ENCODE peak calls at places on chromosomes 1 and 21, in six cellular contexts. One of them, this sample, is unnamed.

GRCh38 chr1:79388694-79389361 is 382.3 kb upstream of the ADGRL4 start:
- DNase-seq in upper lobe of left lung: no peak
- DNase-seq in transverse colon: no peak
- DNase-seq in omental fat pad: no peak
- DNase-seq in MM.1S: no peak
- DNase-seq in BJ: no peak
- DNase-seq in this sample: no peak

GRCh38 chr1:19336543-19336942 is 24.4 kb downstream of the SLC66A1 start:
- DNase-seq in upper lobe of left lung: no peak
- DNase-seq in omental fat pad: no peak
- DNase-seq in transverse colon: no peak
- DNase-seq in BJ: no peak
- DNase-seq in MM.1S: no peak
- DNase-seq in this sample: no peak

GRCh38 chr1:167344605-167345385 is 124.1 kb downstream of the POU2F1 start:
- DNase-seq in MM.1S: no peak
- DNase-seq in BJ: no peak
- DNase-seq in transverse colon: no peak
- DNase-seq in omental fat pad: no peak
- DNase-seq in upper lobe of left lung: no peak
- DNase-seq in this sample: no peak

GRCh38 chr21:39330001-39330400 is 16.6 kb upstream of the BRWD1 start:
- DNase-seq in MM.1S: no peak
- DNase-seq in upper lobe of left lung: no peak
- DNase-seq in BJ: no peak
- DNase-seq in omental fat pad: no peak
- DNase-seq in transverse colon: no peak
- DNase-seq in this sample: no peak

GRCh38 chr1:28803662-28804061 is 8.3 kb upstream of the OPRD1 start:
- DNase-seq in upper lobe of left lung: no peak
- DNase-seq in transverse colon: no peak
- DNase-seq in omental fat pad: no peak
- DNase-seq in MM.1S: no peak
- DNase-seq in BJ: no peak
- DNase-seq in this sample: no peak

GRCh38 chr21:45361033-45361997 is 43.6 kb upstream of the COL18A1 start:
- DNase-seq in upper lobe of left lung: no peak
- DNase-seq in transverse colon: no peak
- DNase-seq in MM.1S: no peak
- DNase-seq in omental fat pad: no peak
- DNase-seq in BJ: no peak
- DNase-seq in this sample: no peak

GRCh38 chr1:37485902-37486679 is 11.7 kb downstream of the ZC3H12A start:
- DNase-seq in MM.1S: no peak
- DNase-seq in omental fat pad: no peak
- DNase-seq in upper lobe of left lung: no peak
- DNase-seq in BJ: no peak
- DNase-seq in transverse colon: no peak
- DNase-seq in this sample: no peak

GRCh38 chr1:18703041-18703621 is 72.5 kb downstream of the PAX7 start:
- DNase-seq in BJ: no peak
- DNase-seq in MM.1S: no peak
- DNase-seq in omental fat pad: no peak
- DNase-seq in upper lobe of left lung: no peak
- DNase-seq in transverse colon: no peak
- DNase-seq in this sample: no peak

GRCh38 chr1:37682334-37682987 is 9.9 kb upstream of the CDCA8 start:
- DNase-seq in MM.1S: peak
- DNase-seq in omental fat pad: peak
- DNase-seq in transverse colon: peak
- DNase-seq in upper lobe of left lung: peak
- DNase-seq in BJ: no peak
- DNase-seq in this sample: peak

GRCh38 chr1:81819613-81820012 is 18.9 kb downstream of the ADGRL2 start:
- DNase-seq in BJ: no peak
- DNase-seq in omental fat pad: no peak
- DNase-seq in transverse colon: no peak
- DNase-seq in upper lobe of left lung: no peak
- DNase-seq in MM.1S: no peak
- DNase-seq in this sample: no peak

GRCh38 chr1:41936107-41936506 is 17.4 kb upstream of the HIVEP3 start:
- DNase-seq in omental fat pad: no peak
- DNase-seq in upper lobe of left lung: no peak
- DNase-seq in MM.1S: no peak
- DNase-seq in transverse colon: no peak
- DNase-seq in BJ: no peak
- DNase-seq in this sample: no peak

GRCh38 chr1:6342031-6342430 is 51.5 kb downstream of the ACOT7 start:
- DNase-seq in omental fat pad: no peak
- DNase-seq in MM.1S: no peak
- DNase-seq in BJ: no peak
- DNase-seq in upper lobe of left lung: no peak
- DNase-seq in transverse colon: no peak
- DNase-seq in this sample: no peak

GRCh38 chr1:218874313-218874712 is 299.4 kb upstream of the LYPLAL1 start:
- DNase-seq in MM.1S: peak
- DNase-seq in transverse colon: no peak
- DNase-seq in omental fat pad: no peak
- DNase-seq in BJ: no peak
- DNase-seq in upper lobe of left lung: no peak
- DNase-seq in this sample: no peak

GRCh38 chr1:232510367-232511110 is 119.4 kb downstream of the SIPA1L2 start:
- DNase-seq in MM.1S: no peak
- DNase-seq in omental fat pad: no peak
- DNase-seq in BJ: no peak
- DNase-seq in transverse colon: no peak
- DNase-seq in upper lobe of left lung: no peak
- DNase-seq in this sample: no peak

GRCh38 chr1:20725189-20726106 is 7.1 kb downstream of the SH2D5 start:
- DNase-seq in transverse colon: no peak
- DNase-seq in upper lobe of left lung: no peak
- DNase-seq in MM.1S: no peak
- DNase-seq in BJ: no peak
- DNase-seq in omental fat pad: no peak
- DNase-seq in this sample: no peak

GRCh38 chr1:174960362-174960761 is 39.4 kb upstream of the CACYBP start:
- DNase-seq in MM.1S: no peak
- DNase-seq in BJ: no peak
- DNase-seq in omental fat pad: no peak
- DNase-seq in upper lobe of left lung: no peak
- DNase-seq in transverse colon: no peak
- DNase-seq in this sample: no peak

GRCh38 chr1:174965006-174965971 is 34.5 kb upstream of the CACYBP start:
- DNase-seq in upper lobe of left lung: peak
- DNase-seq in transverse colon: peak
- DNase-seq in MM.1S: peak
- DNase-seq in BJ: no peak
- DNase-seq in omental fat pad: no peak
- DNase-seq in this sample: no peak

GRCh38 chr1:174966000-174966572 is 33.7 kb upstream of the CACYBP start:
- DNase-seq in omental fat pad: no peak
- DNase-seq in MM.1S: no peak
- DNase-seq in upper lobe of left lung: no peak
- DNase-seq in BJ: no peak
- DNase-seq in transverse colon: no peak
- DNase-seq in this sample: no peak

GRCh38 chr1:174964261-174964984 is 35.3 kb upstream of the CACYBP start:
- DNase-seq in upper lobe of left lung: peak
- DNase-seq in BJ: no peak
- DNase-seq in omental fat pad: no peak
- DNase-seq in MM.1S: peak
- DNase-seq in transverse colon: no peak
- DNase-seq in this sample: no peak

GRCh38 chr1:174963547-174964125 is 36.1 kb upstream of the CACYBP start:
- DNase-seq in omental fat pad: no peak
- DNase-seq in upper lobe of left lung: no peak
- DNase-seq in transverse colon: peak
- DNase-seq in MM.1S: peak
- DNase-seq in BJ: no peak
- DNase-seq in this sample: no peak
- TF ChIP-seq CTCF in omental fat pad: no peak
- TF ChIP-seq CTCF in upper lobe of left lung: no peak
- TF ChIP-seq CTCF in transverse colon: no peak
- TF ChIP-seq CTCF in MM.1S: no peak
- TF ChIP-seq CTCF in BJ: no peak
- TF ChIP-seq CTCF in this sample: no peak

GRCh38 chr1:227447531-227447990 is 115.8 kb upstream of the ZNF678 start:
- DNase-seq in omental fat pad: no peak
- DNase-seq in BJ: no peak
- DNase-seq in transverse colon: no peak
- DNase-seq in MM.1S: no peak
- DNase-seq in upper lobe of left lung: no peak
- DNase-seq in this sample: no peak
- TF ChIP-seq CTCF in omental fat pad: no peak
- TF ChIP-seq CTCF in BJ: peak
- TF ChIP-seq CTCF in transverse colon: no peak
- TF ChIP-seq CTCF in MM.1S: no peak
- TF ChIP-seq CTCF in upper lobe of left lung: no peak
- TF ChIP-seq CTCF in this sample: no peak

GRCh38 chr1:70866522-70867256 is 180.9 kb downstream of the PTGER3 start:
- DNase-seq in MM.1S: no peak
- DNase-seq in upper lobe of left lung: no peak
- DNase-seq in transverse colon: no peak
- DNase-seq in BJ: no peak
- DNase-seq in omental fat pad: no peak
- DNase-seq in this sample: no peak
- TF ChIP-seq CTCF in MM.1S: no peak
- TF ChIP-seq CTCF in upper lobe of left lung: no peak
- TF ChIP-seq CTCF in transverse colon: no peak
- TF ChIP-seq CTCF in BJ: no peak
- TF ChIP-seq CTCF in omental fat pad: no peak
- TF ChIP-seq CTCF in this sample: no peak

GRCh38 chr1:201945157-201945556 is 1.2 kb downstream of the LMOD1 start:
- DNase-seq in transverse colon: no peak
- DNase-seq in omental fat pad: no peak
- DNase-seq in BJ: no peak
- DNase-seq in MM.1S: no peak
- DNase-seq in upper lobe of left lung: no peak
- DNase-seq in this sample: no peak

GRCh38 chr1:201949491-201949890 is 3.1 kb upstream of the LMOD1 start:
- DNase-seq in MM.1S: peak
- DNase-seq in upper lobe of left lung: no peak
- DNase-seq in omental fat pad: no peak
- DNase-seq in transverse colon: no peak
- DNase-seq in BJ: no peak
- DNase-seq in this sample: no peak

GRCh38 chr1:201946224-201946908 is at the start of gene LMOD1:
- DNase-seq in MM.1S: no peak
- DNase-seq in BJ: peak
- DNase-seq in transverse colon: peak
- DNase-seq in omental fat pad: peak
- DNase-seq in upper lobe of left lung: peak
- DNase-seq in this sample: no peak

GRCh38 chr1:201945863-201946223 is 505 bp downstream of the LMOD1 start:
- DNase-seq in transverse colon: no peak
- DNase-seq in BJ: no peak
- DNase-seq in MM.1S: no peak
- DNase-seq in omental fat pad: no peak
- DNase-seq in upper lobe of left lung: no peak
- DNase-seq in this sample: no peak

DNA sequence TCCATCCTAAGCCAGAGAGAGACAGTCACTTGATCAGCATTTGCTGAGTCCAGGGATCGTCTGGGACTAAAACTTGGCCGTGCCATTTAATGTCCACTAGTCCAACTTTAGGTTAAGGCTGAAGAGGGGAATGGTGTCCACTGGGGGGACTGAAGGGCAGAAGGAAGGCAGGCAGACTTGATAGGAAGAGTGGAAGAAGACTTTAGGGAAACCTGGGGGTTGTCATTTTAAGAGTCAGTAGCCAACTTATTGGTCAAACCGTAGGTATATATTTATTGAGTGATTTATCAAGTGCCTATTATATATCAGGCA is 1.3 kb upstream of the LMOD1 start:
- DNase-seq in BJ: no peak
- DNase-seq in upper lobe of left lung: no peak
- DNase-seq in MM.1S: no peak
- DNase-seq in omental fat pad: no peak
- DNase-seq in transverse colon: no peak
- DNase-seq in this sample: no peak
- TF ChIP-seq CTCF in BJ: no peak
- TF ChIP-seq CTCF in upper lobe of left lung: no peak
- TF ChIP-seq CTCF in MM.1S: no peak
- TF ChIP-seq CTCF in omental fat pad: no peak
- TF ChIP-seq CTCF in transverse colon: no peak
- TF ChIP-seq CTCF in this sample: no peak

GRCh38 chr1:185238447-185238846 is 78.6 kb downstream of the IVNS1ABP start:
- DNase-seq in upper lobe of left lung: no peak
- DNase-seq in transverse colon: no peak
- DNase-seq in MM.1S: no peak
- DNase-seq in omental fat pad: no peak
- DNase-seq in BJ: no peak
- DNase-seq in this sample: no peak
- TF ChIP-seq CTCF in upper lobe of left lung: no peak
- TF ChIP-seq CTCF in transverse colon: no peak
- TF ChIP-seq CTCF in MM.1S: peak
- TF ChIP-seq CTCF in omental fat pad: no peak
- TF ChIP-seq CTCF in BJ: peak
- TF ChIP-seq CTCF in this sample: no peak

GRCh38 chr1:239288964-239289535 is 97.3 kb upstream of the CHRM3 start:
- DNase-seq in upper lobe of left lung: no peak
- DNase-seq in transverse colon: no peak
- DNase-seq in MM.1S: no peak
- DNase-seq in BJ: no peak
- DNase-seq in omental fat pad: no peak
- DNase-seq in this sample: no peak

GRCh38 chr1:239283229-239283628 is 103.1 kb upstream of the CHRM3 start:
- DNase-seq in upper lobe of left lung: no peak
- DNase-seq in BJ: no peak
- DNase-seq in transverse colon: no peak
- DNase-seq in omental fat pad: no peak
- DNase-seq in MM.1S: no peak
- DNase-seq in this sample: no peak

GRCh38 chr1:239287296-239287695 is 99.1 kb upstream of the CHRM3 start:
- DNase-seq in BJ: no peak
- DNase-seq in MM.1S: no peak
- DNase-seq in omental fat pad: no peak
- DNase-seq in upper lobe of left lung: no peak
- DNase-seq in transverse colon: no peak
- DNase-seq in this sample: no peak
- TF ChIP-seq CTCF in BJ: no peak
- TF ChIP-seq CTCF in MM.1S: no peak
- TF ChIP-seq CTCF in omental fat pad: no peak
- TF ChIP-seq CTCF in upper lobe of left lung: no peak
- TF ChIP-seq CTCF in transverse colon: no peak
- TF ChIP-seq CTCF in this sample: no peak

GRCh38 chr1:226687476-226687875 is 51.6 kb downstream of the ITPKB start:
- DNase-seq in omental fat pad: no peak
- DNase-seq in BJ: no peak
- DNase-seq in transverse colon: no peak
- DNase-seq in upper lobe of left lung: no peak
- DNase-seq in MM.1S: no peak
- DNase-seq in this sample: no peak
- TF ChIP-seq CTCF in omental fat pad: no peak
- TF ChIP-seq CTCF in BJ: no peak
- TF ChIP-seq CTCF in transverse colon: no peak
- TF ChIP-seq CTCF in upper lobe of left lung: no peak
- TF ChIP-seq CTCF in MM.1S: peak
- TF ChIP-seq CTCF in this sample: no peak

DNA sequence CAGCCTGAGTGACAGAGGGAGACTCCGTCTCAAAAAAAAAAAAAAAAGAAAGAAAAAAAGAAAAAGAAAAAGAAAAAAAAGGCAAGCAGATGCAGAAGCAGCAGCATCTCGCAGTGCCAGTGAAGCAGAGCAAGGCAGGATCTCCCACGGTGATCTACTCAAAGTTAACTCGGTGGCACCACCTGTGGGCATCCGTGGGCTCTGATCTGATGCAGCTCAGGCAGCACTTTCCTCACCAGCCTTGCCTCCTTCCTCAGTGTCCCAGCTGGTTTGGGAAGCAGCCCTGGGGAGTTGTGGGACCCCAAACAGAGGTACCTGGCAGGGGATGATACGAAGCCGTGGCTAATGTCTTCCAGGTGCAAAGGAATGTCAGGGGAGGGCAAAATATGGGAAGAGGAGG is 104.3 kb upstream of the KRTAP19-8 start:
- DNase-seq in omental fat pad: no peak
- DNase-seq in BJ: no peak
- DNase-seq in MM.1S: no peak
- DNase-seq in upper lobe of left lung: no peak
- DNase-seq in transverse colon: no peak
- DNase-seq in this sample: no peak
- TF ChIP-seq CTCF in omental fat pad: no peak
- TF ChIP-seq CTCF in BJ: no peak
- TF ChIP-seq CTCF in MM.1S: peak
- TF ChIP-seq CTCF in upper lobe of left lung: no peak
- TF ChIP-seq CTCF in transverse colon: no peak
- TF ChIP-seq CTCF in this sample: no peak

This sample was measured in activated B cell treated with CpG ODN at 0.5 μM for 24 hours.